ENCODE peak calls at places on chromosomes 5 and 9, in seven cellular contexts. V, J, N, F, I, C and B are unnamed samples.

GRCh38 chr5:96655506-96655905 is 6.7 kb upstream of the CAST start:
- DNase-seq in C (peak; percentile 29), N (peak; percentile 42), J (no peak), I (no peak), F (no peak), V (no peak), B (no peak)

GRCh38 chr5:171484460-171484899 is 65.0 kb downstream of the FGF18 start:
- DNase-seq in F (peak; percentile 81), J (peak; percentile 42), C (peak; percentile 20), V (peak; percentile 42), I (no peak), N (no peak), B (peak; percentile 21)

GRCh38 chr9:1871486-1872181 is 143.5 kb upstream of the SMARCA2 start:
- DNase-seq in F (peak; percentile 66), V (no peak), C (no peak), N (no peak), J (peak; percentile 12), I (no peak), B (no peak)

GRCh38 chr5:34410411-34411139 is 245.6 kb upstream of the RAI14 start:
- DNase-seq in F (peak; percentile 65), C (no peak), I (no peak), J (peak; percentile 14), V (no peak), N (no peak), B (no peak)

GRCh38 chr5:8184455-8185063 is 315.6 kb downstream of the MTRR start:
- DNase-seq in J (peak; percentile 24), C (no peak), I (no peak), V (peak; percentile 34), F (peak; percentile 93), N (peak; percentile 28), B (peak; percentile 41)

GRCh38 chr5:113202904-113203716 is 226.5 kb downstream of the DCP2 start:
- DNase-seq in J (peak; percentile 84), F (peak; percentile 91), N (peak; percentile 63), I (peak; percentile 92), V (no peak), C (peak; percentile 80), B (no peak)

GRCh38 chr9:37348917-37349316 is 73.6 kb upstream of the GRHPR start:
- DNase-seq in V (no peak), I (no peak), F (no peak), C (no peak), J (no peak), N (no peak), B (no peak)

GRCh38 chr5:122053181-122054109 is 24.6 kb downstream of the LOX start:
- DNase-seq in I (no peak), F (no peak), V (no peak), N (peak; percentile 40), J (peak; percentile 57), C (no peak), B (no peak)

GRCh38 chr5:136014049-136014516 is 14.7 kb upstream of the TGFBI start:
- DNase-seq in N (no peak), C (peak; percentile 56), V (no peak), J (peak; percentile 57), I (no peak), F (peak; percentile 29), B (no peak)

GRCh38 chr9:69798737-69799136 is 21.9 kb upstream of the CFAP95 start:
- DNase-seq in N (peak; percentile 62), I (no peak), C (peak; percentile 29), V (no peak), J (no peak), F (no peak), B (no peak)

GRCh38 chr5:108238936-108239887 is 142.7 kb downstream of the FBXL17 start:
- DNase-seq in F (peak; percentile 58), N (no peak), J (peak; percentile 5), V (no peak), I (no peak), C (no peak), B (no peak)

GRCh38 chr5:13189532-13189931 is 755.0 kb downstream of the DNAH5 start:
- DNase-seq in F (no peak), V (no peak), J (no peak), N (no peak), C (no peak), I (no peak), B (no peak)

DNA sequence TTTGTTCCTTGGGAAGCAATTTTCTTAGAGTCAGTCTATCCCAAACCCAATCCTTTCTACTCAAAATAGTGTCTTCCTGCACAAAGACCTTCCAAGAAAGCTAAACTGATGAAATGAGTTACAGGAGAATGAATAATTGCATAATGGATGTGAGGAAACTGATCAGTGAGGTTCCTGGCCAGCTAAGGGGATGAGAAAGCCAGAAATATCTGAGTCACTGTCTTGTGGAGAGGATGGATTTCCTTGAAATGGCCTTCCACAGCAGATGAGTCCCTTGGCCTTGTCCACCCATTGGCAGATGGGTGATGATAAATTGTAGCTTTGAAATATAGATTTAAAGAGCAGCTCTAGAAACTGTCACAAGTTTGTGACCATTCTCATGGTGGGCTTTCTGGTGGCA is 756.1 kb downstream of the DNAH5 start:
- DNase-seq in C (no peak), J (no peak), F (no peak), I (no peak), V (no peak), N (no peak), B (no peak)
- H3K27ac ChIP-seq in C (no peak overlapping the region), J (no peak overlapping the region), F (no peak overlapping the region), I (no peak overlapping the region), V (no peak overlapping the region), N (no peak overlapping the region), B (no peak overlapping the region)

DNA sequence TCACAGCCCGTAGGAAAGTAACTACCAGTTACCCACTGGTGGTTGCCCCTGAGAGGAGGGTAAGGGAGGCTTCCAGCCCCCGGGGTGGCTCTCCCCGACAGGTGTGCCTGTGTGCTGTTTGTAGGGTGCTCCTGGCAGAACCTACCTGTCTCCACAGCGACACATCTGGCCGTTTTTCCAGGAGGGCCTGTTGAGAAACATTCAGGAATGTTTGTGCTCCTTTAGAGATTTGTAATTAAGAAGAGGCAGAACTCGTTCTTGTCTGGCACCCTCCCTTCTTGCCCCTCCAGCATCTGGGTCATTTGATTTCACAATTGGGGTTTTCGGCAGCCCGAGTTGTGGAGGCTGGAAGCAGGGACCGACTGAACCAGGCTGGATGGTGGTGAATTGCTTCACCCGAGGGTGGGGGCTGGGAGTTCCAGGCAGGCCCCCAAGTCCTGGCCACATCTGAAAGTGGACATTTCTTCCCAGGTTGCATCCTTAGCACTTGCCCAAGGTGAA is 74.2 kb downstream of the WWC1 start:
- DNase-seq in V (no peak), N (peak; percentile 58), C (no peak), F (peak; percentile 90), I (no peak), J (peak; percentile 73), B (no peak)
- H3K4me3 ChIP-seq in V (no peak overlapping the region), N (no peak overlapping the region), C (no peak overlapping the region), F (no peak overlapping the region), I (no peak overlapping the region), J (no peak overlapping the region), B (no peak overlapping the region)

DNA sequence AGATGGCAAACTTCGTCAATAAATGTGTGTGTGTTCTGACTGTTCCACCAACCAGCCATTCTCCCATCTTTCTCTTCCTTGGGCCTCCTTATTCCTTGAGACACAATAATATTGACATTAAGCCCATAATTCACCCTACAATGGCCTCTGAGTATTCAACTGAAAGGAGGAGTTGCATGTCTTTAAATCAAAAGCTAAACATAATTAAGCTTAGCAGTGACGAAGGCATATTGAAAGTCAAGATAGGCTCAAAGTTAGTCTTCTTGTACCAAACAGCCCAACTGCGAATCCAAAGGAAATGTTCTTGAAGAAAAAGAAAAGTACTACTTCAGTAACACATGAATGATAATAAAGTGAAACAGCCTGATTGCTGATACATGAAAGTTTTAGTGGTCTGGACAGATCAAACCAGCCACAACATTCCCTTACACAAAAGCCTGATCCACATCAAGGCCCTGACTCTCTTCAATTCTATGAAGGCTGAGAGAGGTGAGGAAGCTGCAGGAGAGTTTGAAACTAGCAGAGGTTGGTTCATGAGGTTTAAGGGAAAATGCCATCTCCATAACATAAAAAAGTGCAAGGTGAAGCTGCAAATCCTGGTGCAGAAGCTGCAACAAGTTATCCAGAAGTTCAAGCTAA is 81.4 kb downstream of the DENND1A start:
- DNase-seq in N (no peak), F (no peak), I (no peak), V (no peak), J (no peak), C (no peak), B (no peak)
- H3K27ac ChIP-seq in N (no peak overlapping the region), F (no peak overlapping the region), I (no peak overlapping the region), V (no peak overlapping the region), J (no peak overlapping the region), C (no peak overlapping the region), B (no peak overlapping the region)

GRCh38 chr5:671459-672328 is 21.5 kb downstream of the TPPP start:
- DNase-seq in I (no peak), V (peak; percentile 65), F (peak; percentile 93), N (peak; percentile 26), J (peak; percentile 64), C (peak; percentile 81), B (peak; percentile 69)
- H3K4me3 ChIP-seq in I (peak overlapping the region; percentile 31), V (peak overlapping the region; percentile 24), F (no peak overlapping the region), N (no peak overlapping the region), J (no peak overlapping the region), C (no peak overlapping the region), B (no peak overlapping the region)

DNA sequence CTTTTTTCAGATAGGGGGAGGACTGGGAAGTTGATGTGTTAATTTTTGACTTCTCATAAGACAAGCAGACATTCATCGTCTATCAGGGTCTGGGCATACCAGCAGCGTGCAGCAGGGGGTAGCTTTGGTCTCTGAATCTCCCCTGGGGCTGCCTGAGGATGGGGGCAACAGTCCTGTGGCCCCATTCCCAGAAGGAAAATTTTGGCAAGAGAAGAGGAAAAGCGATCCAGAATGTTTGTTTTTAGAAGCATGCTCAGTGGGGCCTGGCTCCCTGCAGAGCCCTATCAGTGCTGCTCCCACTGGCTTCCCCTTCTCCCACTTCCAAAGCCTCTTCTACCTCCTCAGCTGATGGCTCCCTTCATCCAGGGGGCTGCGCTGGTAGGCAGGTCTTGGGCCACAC is 194.8 kb upstream of the IL12B start:
- DNase-seq in F (no peak), J (peak; percentile 80), N (no peak), C (no peak), V (no peak), I (no peak), B (no peak)
- H3K27ac ChIP-seq in F (no peak overlapping the region), J (no peak overlapping the region), N (no peak overlapping the region), C (no peak overlapping the region), V (no peak overlapping the region), I (no peak overlapping the region), B (no peak overlapping the region)

GRCh38 chr5:143153332-143154119 is 250.0 kb downstream of the NR3C1 start:
- DNase-seq in J (peak; percentile 78), V (no peak), N (peak; percentile 97), C (peak; percentile 83), I (peak; percentile 87), F (no peak), B (no peak)
- H3K4me3 ChIP-seq in J (no peak overlapping the region), V (no peak overlapping the region), N (no peak overlapping the region), C (no peak overlapping the region), I (no peak overlapping the region), F (no peak overlapping the region), B (no peak overlapping the region)

DNA sequence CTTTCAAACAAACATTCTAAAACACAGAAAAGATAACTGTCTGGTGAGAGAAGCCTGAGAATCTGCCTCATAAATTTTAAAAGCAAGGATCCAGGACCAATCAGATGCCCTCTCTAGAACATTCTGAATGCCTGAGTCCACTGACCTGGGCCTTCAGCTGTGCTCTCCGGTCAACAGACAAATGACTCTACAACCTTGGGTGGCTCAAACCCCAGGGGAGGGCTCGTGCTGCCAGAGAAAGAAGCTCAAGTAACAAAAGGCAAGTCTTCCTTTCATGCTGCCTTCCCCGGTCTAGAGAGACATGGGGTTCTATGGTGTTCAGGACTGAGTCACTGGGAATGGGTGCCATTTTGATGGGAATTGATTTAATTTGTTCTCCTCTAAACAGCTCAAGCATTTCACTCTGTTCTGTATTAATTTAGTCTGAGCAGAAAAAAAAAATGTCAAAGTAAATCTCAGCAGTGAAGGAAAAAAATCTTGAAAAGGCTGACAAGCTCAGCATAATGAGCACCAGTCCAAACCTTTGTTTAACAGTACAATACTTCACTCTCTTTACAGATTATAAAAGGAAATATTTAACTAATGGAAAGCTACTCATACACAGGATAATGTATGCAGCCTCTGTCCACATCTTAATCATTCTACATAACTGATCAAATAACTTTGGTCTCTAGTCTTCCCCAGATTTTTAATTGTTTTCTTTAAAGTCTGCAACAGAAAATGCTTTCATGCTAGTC is 191.0 kb downstream of the GLIS3 start:
- DNase-seq in J (no peak), N (no peak), F (no peak), I (no peak), C (peak; percentile 53), V (no peak), B (no peak)
- H3K27ac ChIP-seq in J (no peak overlapping the region), N (no peak overlapping the region), F (no peak overlapping the region), I (peak overlapping the region; percentile 19), C (no peak overlapping the region), V (no peak overlapping the region), B (no peak overlapping the region)